ENCODE peak calls at places on chromosomes 13 and 19, in five cellular contexts. C is fibroblast of lung, W is endodermal cell, N is colonic mucosa, U is keratinocyte. A is an unnamed sample.
A peak's percentile ranks its signal among the peaks of the same experiment; 100 is the strongest.

GRCh38 chr13:42151781-42152180 is 103.3 kb downstream of the DGKH start:
- DNase-seq in U (no peak), W (no peak), N (no peak), C (no peak), A (no peak)

GRCh38 chr19:7426986-7427385 is 61.8 kb downstream of the PEX11G start:
- DNase-seq in U (no peak), N (no peak), W (no peak), C (no peak), A (no peak)

GRCh38 chr19:1618157-1619093 is 13.2 kb upstream of the UQCR11 start:
- DNase-seq in U (no peak), C (no peak), W (peak; percentile 89), N (peak; percentile 51), A (peak; percentile 63)

GRCh38 chr13:46101002-46101401 is 3.8 kb downstream of the CPB2 start:
- DNase-seq in C (no peak), W (no peak), U (no peak), N (no peak), A (no peak)

GRCh38 chr13:97328222-97328790 is 105.7 kb upstream of the RAP2A start:
- DNase-seq in C (peak; percentile 74), W (peak; percentile 88), U (no peak), N (no peak), A (no peak)

GRCh38 chr19:55552620-55553019 is 7.3 kb upstream of the SBK3 start:
- DNase-seq in C (peak; percentile 49), W (no peak), N (no peak), U (no peak), A (no peak)

GRCh38 chr19:50214699-50215543 is 11.5 kb downstream of the MYH14 start:
- DNase-seq in N (peak; percentile 88), U (no peak), W (no peak), C (no peak), A (peak; percentile 95)

GRCh38 chr13:48304132-48304876 is 753 bp downstream of the RB1 start:
- DNase-seq in C (peak; percentile 61), W (no peak), U (no peak), N (peak; percentile 48), A (no peak)

GRCh38 chr19:4534836-4535658 is at the start of gene PLIN5:
- DNase-seq in C (peak; percentile 47), U (no peak), W (peak; percentile 97), N (peak; percentile 87), A (peak; percentile 95)

GRCh38 chr13:52195052-52195837 is 35.8 kb upstream of the NEK3 start:
- DNase-seq in W (peak; percentile 81), N (peak; percentile 69), C (peak; percentile 84), U (no peak), A (peak; percentile 95)

GRCh38 chr13:113951246-113951999 is 22.5 kb downstream of the C13orf46 start:
- DNase-seq in W (peak; percentile 87), C (peak; percentile 75), N (peak; percentile 85), U (no peak), A (peak; percentile 95)

GRCh38 chr13:77387607-77388200 is 60.8 kb upstream of the MYCBP2 start:
- DNase-seq in U (no peak), N (no peak), W (no peak), C (no peak), A (no peak)

GRCh38 chr13:101917833-101918755 is 465.6 kb downstream of the ITGBL1 start:
- DNase-seq in N (no peak), W (peak; percentile 64), U (no peak), C (no peak), A (no peak)

GRCh38 chr13:74550039-74550438 is 415.8 kb upstream of the KLF12 start:
- DNase-seq in N (no peak), C (no peak), W (no peak), U (no peak), A (no peak)

GRCh38 chr19:46788968-46789338 is 559 bp upstream of the SLC1A5 start:
- DNase-seq in C (no peak), U (no peak), N (no peak), W (no peak), A (no peak)

GRCh38 chr13:20717581-20718542 is 14.4 kb downstream of the IL17D start:
- DNase-seq in U (no peak), W (no peak), N (no peak), C (no peak), A (no peak)

GRCh38 chr13:69553976-69554375 is 553.6 kb upstream of the ATXN8OS start:
- DNase-seq in W (no peak), N (no peak), C (no peak), U (no peak), A (no peak)

GRCh38 chr13:32056316-32056715 is 24.7 kb downstream of the FRY start:
- DNase-seq in U (no peak), C (no peak), N (peak; percentile 56), W (no peak), A (no peak)

GRCh38 chr19:33301011-33301899 is 1.1 kb downstream of the CEBPA start:
- DNase-seq in U (no peak), W (peak; percentile 73), N (no peak), C (no peak), A (peak; percentile 86)

GRCh38 chr19:38064661-38065425 is 157.8 kb downstream of the SIPA1L3 start:
- DNase-seq in U (no peak), N (no peak), C (no peak), W (no peak), A (peak; percentile 14)
- H3K4me3 ChIP-seq in U (no peak overlapping the region), N (no peak overlapping the region), C (no peak overlapping the region), W (no peak overlapping the region), A (no peak overlapping the region)

DNA sequence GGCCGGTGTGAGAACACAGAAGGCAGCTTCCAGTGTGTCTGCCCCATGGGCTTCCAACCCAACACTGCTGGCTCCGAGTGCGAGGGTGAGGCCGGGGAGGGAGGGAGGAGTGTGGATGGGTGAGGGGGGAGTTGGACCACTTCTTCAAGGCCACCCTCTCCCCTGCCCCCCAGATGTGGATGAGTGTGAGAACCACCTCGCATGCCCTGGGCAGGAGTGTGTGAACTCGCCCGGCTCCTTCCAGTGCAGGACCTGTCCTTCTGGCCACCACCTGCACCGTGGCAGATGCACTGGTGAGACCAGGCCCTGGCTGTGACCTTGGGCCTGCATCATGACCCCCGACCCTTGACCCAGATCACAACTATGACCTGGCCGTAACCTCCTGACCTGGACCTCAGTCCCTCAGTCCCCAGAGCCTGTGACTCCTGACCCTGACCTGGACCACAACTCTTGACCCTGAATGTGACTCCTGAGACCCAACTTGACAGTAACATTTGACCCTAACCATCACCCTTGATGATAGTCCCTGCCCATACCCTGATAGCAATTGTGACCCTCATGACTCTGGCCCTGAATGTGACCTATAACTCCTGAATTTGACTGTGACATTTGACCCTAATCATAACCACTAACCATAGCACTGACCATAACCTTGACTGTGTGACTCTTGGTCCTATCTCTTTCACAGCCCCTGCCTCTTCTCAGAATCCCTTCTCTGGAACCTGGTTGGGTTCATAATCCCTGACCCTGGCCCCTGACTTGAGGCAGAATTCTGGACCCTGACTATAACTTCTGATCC is 10.9 kb downstream of the LTBP4 start:
- DNase-seq in C (no peak), U (no peak), N (no peak), W (peak; percentile 41), A (peak; percentile 78)
- H3K9ac ChIP-seq in C (no peak overlapping the region), U (no peak overlapping the region), N (no peak overlapping the region), W (no peak overlapping the region), A (no peak overlapping the region)

DNA sequence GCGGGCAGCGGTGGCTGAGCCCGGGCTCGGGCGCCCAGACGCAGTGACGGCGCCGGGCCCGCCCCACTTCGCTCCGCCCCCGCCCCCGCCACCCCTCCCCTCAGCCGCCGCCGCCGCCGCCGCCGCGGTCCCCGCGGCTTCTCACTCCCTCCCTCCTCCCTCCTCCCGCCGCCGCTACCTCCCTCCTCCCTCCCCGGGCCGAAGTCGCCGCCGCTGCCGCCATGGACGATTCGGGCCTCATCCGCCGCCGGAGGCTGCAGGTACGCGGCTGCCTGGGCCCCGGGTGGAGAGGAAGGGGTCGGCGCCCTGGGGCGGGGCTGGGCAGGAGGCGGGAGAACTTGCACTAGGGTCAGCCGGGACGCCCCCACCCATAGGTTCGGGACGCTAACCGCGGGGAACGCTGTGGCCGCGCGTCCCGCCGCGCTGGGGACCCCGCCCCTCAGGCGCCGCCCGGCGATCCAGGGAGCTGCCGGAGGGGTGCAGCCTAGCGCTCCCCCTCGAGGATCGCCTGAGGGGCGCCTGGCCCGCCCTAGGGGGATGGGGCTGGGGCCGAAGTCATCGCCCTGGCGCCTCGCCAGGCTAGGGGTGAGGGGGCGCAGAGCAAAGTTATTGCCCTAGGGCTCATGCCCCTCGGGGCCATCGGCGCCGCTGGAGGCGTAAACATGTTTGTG is 497 bp downstream of the RTBDN start:
- DNase-seq in W (peak; percentile 88), C (no peak), N (peak; percentile 39), U (no peak), A (no peak)
- TF ChIP-seq CTCF in W (no peak), C (no peak), N (no peak), U (no peak), A (no peak)

GRCh38 chr19:6374179-6374709 is 1.5 kb downstream of the PSPN start:
- DNase-seq in U (no peak), C (no peak), W (no peak), N (peak; percentile 27), A (peak; percentile 85)
- H3K4me3 ChIP-seq in U (no peak overlapping the region), C (no peak overlapping the region), W (peak overlapping the region; percentile 77), N (no peak overlapping the region), A (peak overlapping the region; percentile 32)

DNA sequence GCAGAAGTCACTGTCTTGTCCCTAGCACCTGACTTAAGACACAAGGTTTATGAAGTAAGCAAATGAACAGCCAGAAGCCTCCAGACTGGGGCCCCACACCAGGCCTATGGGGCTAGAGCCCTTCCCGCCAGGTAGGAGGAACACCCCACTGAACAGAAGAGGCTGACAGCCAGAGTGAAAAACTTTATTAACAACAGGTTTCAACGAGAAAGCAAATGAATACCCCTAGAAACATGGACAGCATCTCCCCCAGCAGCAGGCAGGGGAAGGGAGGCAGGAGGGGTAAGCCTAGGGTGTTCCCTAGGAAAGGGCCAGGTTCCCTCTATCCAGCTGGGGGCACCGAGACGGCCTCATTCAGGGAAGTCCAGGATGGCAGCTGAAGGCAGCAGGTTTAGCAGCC is 1.3 kb downstream of the WDR83 start:
- DNase-seq in C (no peak), N (no peak), W (no peak), U (no peak), A (no peak)
- H3K9ac ChIP-seq in C (no peak overlapping the region), N (no peak overlapping the region), W (no peak overlapping the region), U (peak overlapping the region; percentile 94), A (no peak overlapping the region)